ENCODE peak calls at places on chromosome X, in eight cellular contexts. E is OCI-LY7, J is osteoblast, D is GM23248, U is neural progenitor cell, P is Karpas-422, T is fibroblast of lung, R is HepG2. I is an unnamed sample.

GRCh38 chrX:56366901-56367300 is 134.7 kb downstream of the KLF8 start:
- DNase-seq in E (no peak), J (no peak), D (no peak), U (no peak), P (no peak), T (no peak), R (no peak), I (no peak)

GRCh38 chrX:57752866-57753265 is 72.8 kb upstream of the NLRP2B start:
- DNase-seq in E (no peak), J (no peak), D (no peak), U (no peak), P (no peak), T (no peak), R (no peak), I (no peak)

GRCh38 chrX:136067946-136068345 is 79.4 kb upstream of the FHL1 start:
- DNase-seq in E (no peak), J (no peak), D (no peak), U (no peak), P (no peak), T (no peak), R (no peak), I (no peak)

GRCh38 chrX:105191878-105192277 is 28.6 kb downstream of the TEX13A start:
- DNase-seq in E (peak; percentile 3), J (no peak), D (peak; percentile 18), U (peak; percentile 63), P (peak; percentile 63), T (no peak), R (no peak), I (peak; percentile 59)

GRCh38 chrX:64187762-64188150 is 17.8 kb downstream of the AMER1 start:
- DNase-seq in E (no peak), J (no peak), D (no peak), U (no peak), P (no peak), T (no peak), R (no peak), I (no peak)

GRCh38 chrX:149453030-149453429 is 52.1 kb downstream of the IDS start:
- DNase-seq in E (no peak), J (no peak), D (peak; percentile 76), U (no peak), P (no peak), T (peak; percentile 45), R (no peak), I (peak; percentile 46)

GRCh38 chrX:154791467-154791866 is 13.8 kb downstream of the MPP1 start:
- DNase-seq in E (no peak), J (no peak), D (no peak), U (no peak), P (no peak), T (no peak), R (no peak), I (no peak)

GRCh38 chrX:54043696-54044125 is 562 bp downstream of the PHF8 start:
- DNase-seq in E (peak; percentile 52), J (peak; percentile 63), D (peak; percentile 62), U (peak; percentile 77), P (peak; percentile 63), T (peak; percentile 30), R (no peak), I (peak; percentile 33)

GRCh38 chrX:17679820-17680219 is 57.5 kb upstream of the SCML1 start:
- DNase-seq in E (no peak), J (no peak), D (no peak), U (no peak), P (no peak), T (no peak), R (no peak), I (no peak)

GRCh38 chrX:112391313-112391712 is 288.4 kb downstream of the LHFPL1 start:
- DNase-seq in E (no peak), J (no peak), D (no peak), U (no peak), P (no peak), T (no peak), R (no peak), I (no peak)

GRCh38 chrX:2521092-2521926 is 20.5 kb upstream of the DHRSX start:
- DNase-seq in E (peak; percentile 93), J (no peak), D (no peak), U (no peak), P (no peak), T (no peak), R (no peak), I (no peak)

GRCh38 chrX:70033348-70033747 is 16.4 kb downstream of the AWAT2 start:
- DNase-seq in E (peak; percentile 39), J (no peak), D (peak; percentile 48), U (peak; percentile 57), P (peak; percentile 85), T (no peak), R (peak; percentile 3), I (peak; percentile 59)

GRCh38 chrX:148380614-148381561 is 119.5 kb upstream of the AFF2 start:
- DNase-seq in E (peak; percentile 65), J (no peak), D (peak; percentile 36), U (no peak), P (peak; percentile 85), T (peak; percentile 32), R (no peak), I (no peak)

GRCh38 chrX:46755656-46756055 is 3.3 kb downstream of the SLC9A7 start:
- DNase-seq in E (no peak), J (no peak), D (no peak), U (no peak), P (no peak), T (peak; percentile 11), R (no peak), I (no peak)

GRCh38 chrX:48003367-48003757 is 427 bp downstream of the ZNF182 start:
- DNase-seq in E (peak; percentile 40), J (no peak), D (no peak), U (peak; percentile 4), P (peak; percentile 57), T (no peak), R (no peak), I (no peak)

GRCh38 chrX:84320606-84321005 is 132.6 kb upstream of the RPS6KA6 start:
- DNase-seq in E (no peak), J (no peak), D (peak; percentile 19), U (no peak), P (no peak), T (peak; percentile 57), R (no peak), I (no peak)

GRCh38 chrX:48956728-48957414 is 536 bp downstream of the OTUD5 start:
- DNase-seq in E (no peak), J (no peak), D (peak; percentile 48), U (peak; percentile 33), P (no peak), T (no peak), R (no peak), I (no peak)

DNA sequence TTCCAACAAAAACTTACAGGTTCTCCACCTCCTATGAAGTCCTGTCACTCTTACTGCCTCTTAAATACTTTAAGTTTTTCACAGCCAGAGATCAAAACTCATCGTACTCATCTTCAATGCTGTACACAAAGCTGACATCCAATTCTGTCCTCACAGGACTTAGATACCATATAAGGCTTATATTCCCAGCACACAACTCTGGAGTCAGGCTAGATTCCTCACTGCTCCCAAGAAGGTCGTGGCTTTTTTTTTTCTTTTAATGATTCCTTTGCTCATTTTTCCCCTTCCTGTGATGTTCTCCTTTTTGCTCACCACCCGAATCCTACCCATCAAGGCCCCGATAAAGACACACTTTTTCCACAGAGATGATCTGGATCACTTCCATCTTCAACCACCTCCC is 914 bp downstream of the TRAPPC2 start:
- DNase-seq in E (no peak), J (no peak), D (peak; percentile 36), U (no peak), P (peak; percentile 62), T (peak; percentile 10), R (no peak), I (no peak)
- H3K79me2 ChIP-seq in E (peaks cover 86% of the 10 kb centered on the region), J (peaks cover 44% of the 10 kb centered on the region), D (peaks cover 69% of the 10 kb centered on the region), U (peaks cover 65% of the 10 kb centered on the region), P (peaks cover 78% of the 10 kb centered on the region), T (peaks cover 23% of the 10 kb centered on the region), R (peaks cover 19% of the 10 kb centered on the region), I (peaks cover 72% of the 10 kb centered on the region)

GRCh38 chrX:39905946-39906345 is 191.8 kb downstream of the BCOR start:
- DNase-seq in E (no peak), J (no peak), D (no peak), U (no peak), P (no peak), T (no peak), R (no peak), I (no peak)

GRCh38 chrX:39904816-39905474 is 192.8 kb downstream of the BCOR start:
- DNase-seq in E (no peak), J (no peak), D (no peak), U (no peak), P (no peak), T (peak; percentile 8), R (no peak), I (no peak)

GRCh38 chrX:39903343-39903742 is 194.4 kb downstream of the BCOR start:
- DNase-seq in E (no peak), J (no peak), D (peak; percentile 77), U (no peak), P (no peak), T (peak; percentile 84), R (no peak), I (peak; percentile 25)

GRCh38 chrX:39903937-39904336 is 193.8 kb downstream of the BCOR start:
- DNase-seq in E (no peak), J (peak; percentile 84), D (peak; percentile 73), U (no peak), P (no peak), T (peak; percentile 69), R (no peak), I (peak; percentile 89)

GRCh38 chrX:39905475-39905889 is 192.3 kb downstream of the BCOR start:
- DNase-seq in E (no peak), J (no peak), D (no peak), U (no peak), P (no peak), T (peak; percentile 30), R (no peak), I (peak; percentile 8)
- H2AFZ ChIP-seq in E (no peak overlapping the region), J (no peak overlapping the region), D (no peak overlapping the region), U (no peak overlapping the region), P (no peak overlapping the region), T (no peak overlapping the region), R (no peak overlapping the region), I (peak overlapping the region; percentile 52)

GRCh38 chrX:1031521-1032430 is 180.7 kb downstream of the CRLF2 start:
- DNase-seq in E (no peak), J (no peak), D (no peak), U (no peak), P (no peak), T (no peak), R (no peak), I (no peak)
- H3K4me2 ChIP-seq in E (no peak overlapping the region), J (no peak overlapping the region), D (no peak overlapping the region), U (no peak overlapping the region), P (no peak overlapping the region), T (no peak overlapping the region), R (no peak overlapping the region), I (no peak overlapping the region)

GRCh38 chrX:39614680-39614998 is 483.1 kb downstream of the BCOR start:
- DNase-seq in E (no peak), J (no peak), D (no peak), U (no peak), P (no peak), T (no peak), R (no peak), I (no peak)

GRCh38 chrX:39616098-39616729 is 481.5 kb downstream of the BCOR start:
- DNase-seq in E (peak; percentile 13), J (peak; percentile 73), D (no peak), U (no peak), P (no peak), T (no peak), R (no peak), I (no peak)

GRCh38 chrX:39611468-39611867 is 486.3 kb downstream of the BCOR start:
- DNase-seq in E (no peak), J (no peak), D (no peak), U (no peak), P (no peak), T (no peak), R (no peak), I (no peak)

GRCh38 chrX:39613508-39613921 is 484.2 kb downstream of the BCOR start:
- DNase-seq in E (peak; percentile 5), J (no peak), D (peak; percentile 9), U (peak; percentile 88), P (no peak), T (peak; percentile 16), R (no peak), I (no peak)

GRCh38 chrX:39613997-39614679 is 483.6 kb downstream of the BCOR start:
- DNase-seq in E (no peak), J (no peak), D (no peak), U (peak; percentile 66), P (no peak), T (no peak), R (no peak), I (no peak)
- H3K79me2 ChIP-seq in E (no peaks in the 10 kb centered on the region), J (no peaks in the 10 kb centered on the region), D (no peaks in the 10 kb centered on the region), U (no peaks in the 10 kb centered on the region), P (no peaks in the 10 kb centered on the region), T (no peaks in the 10 kb centered on the region), R (no peaks in the 10 kb centered on the region), I (no peaks in the 10 kb centered on the region)